ENCODE peak calls at places on chromosomes 1 and 21, in eight cellular contexts. H is H1, J is transverse colon, G is esophagus muscularis mucosa, K is prostate gland, I is SK-N-SH, Z is breast epithelium, N is suprapubic skin. U is an unnamed sample.
A peak's percentile ranks its signal among the peaks of the same experiment; 100 is the strongest.

GRCh38 chr1:235736263-235736662 is 86.7 kb upstream of the GNG4 start:
- DNase-seq in N (no peak), K (no peak), J (no peak), H (no peak), G (no peak), Z (no peak), I (no peak), U (no peak)

GRCh38 chr1:31662463-31662862 is 17.8 kb upstream of the PEF1 start:
- DNase-seq in K (no peak), H (no peak), I (no peak), N (no peak), J (no peak), Z (no peak), G (no peak), U (no peak)

GRCh38 chr1:51936531-51936930 is 54.0 kb downstream of the RAB3B start:
- DNase-seq in G (no peak), K (no peak), J (no peak), N (no peak), H (no peak), I (no peak), Z (no peak), U (no peak)

GRCh38 chr1:185540295-185540694 is 193.9 kb upstream of the HMCN1 start:
- DNase-seq in Z (no peak), H (no peak), N (no peak), G (no peak), K (no peak), I (no peak), J (no peak), U (no peak)

GRCh38 chr21:34704119-34704518 is 35.3 kb downstream of the CLIC6 start:
- DNase-seq in G (no peak), K (peak; percentile 26), Z (peak; percentile 35), I (peak; percentile 76), H (no peak), N (no peak), J (no peak), U (no peak)

GRCh38 chr1:52970149-52970548 is 43.1 kb downstream of the SCP2 start:
- DNase-seq in N (no peak), H (no peak), I (peak; percentile 38), J (no peak), Z (no peak), K (no peak), G (no peak), U (no peak)

GRCh38 chr1:78624035-78624434 is 3.8 kb downstream of the IFI44L start:
- DNase-seq in Z (no peak), K (no peak), I (no peak), J (no peak), H (no peak), G (no peak), N (no peak), U (peak; percentile 56)

GRCh38 chr1:86788300-86789206 is 84.2 kb downstream of the SH3GLB1 start:
- DNase-seq in K (no peak), N (peak; percentile 78), Z (no peak), I (no peak), J (no peak), G (no peak), H (peak; percentile 36), U (no peak)

GRCh38 chr1:42168397-42168682 is 3.8 kb upstream of the GUCA2A start:
- DNase-seq in N (no peak), K (no peak), J (peak; percentile 8), I (no peak), H (peak; percentile 42), Z (no peak), G (no peak), U (no peak)

GRCh38 chr1:103337779-103338178 is 187.7 kb upstream of the RNPC3 start:
- DNase-seq in Z (no peak), I (no peak), G (no peak), N (no peak), H (no peak), J (no peak), K (no peak), U (no peak)

GRCh38 chr1:201461193-201461657 is 7.8 kb downstream of the PHLDA3 start:
- DNase-seq in I (no peak), G (no peak), J (peak; percentile 47), K (peak; percentile 91), H (no peak), Z (peak; percentile 73), N (peak; percentile 83), U (no peak)

GRCh38 chr1:208559597-208559996 is 315.4 kb upstream of the PLXNA2 start:
- DNase-seq in J (no peak), I (no peak), H (no peak), Z (no peak), K (no peak), N (no peak), G (no peak), U (no peak)

GRCh38 chr1:9537863-9538668 is 1.2 kb upstream of the SLC25A33 start:
- DNase-seq in G (no peak), H (no peak), N (no peak), J (peak; percentile 50), Z (peak; percentile 61), I (no peak), K (peak; percentile 81), U (peak; percentile 31)

GRCh38 chr21:26091480-26092018 is 79.0 kb downstream of the APP start:
- DNase-seq in I (no peak), Z (no peak), G (no peak), K (no peak), N (no peak), H (no peak), J (no peak), U (no peak)

GRCh38 chr1:201443747-201444146 is 22.2 kb upstream of the TNNI1 start:
- DNase-seq in J (no peak), Z (no peak), N (no peak), I (no peak), K (no peak), H (no peak), G (no peak), U (no peak)

GRCh38 chr1:206643118-206643698 is 7.9 kb downstream of the DYRK3 start:
- DNase-seq in J (no peak), K (no peak), I (no peak), Z (no peak), G (no peak), N (no peak), H (no peak), U (no peak)

GRCh38 chr1:43533615-43534014 is 2.9 kb downstream of the PTPRF start:
- DNase-seq in N (peak; percentile 52), K (no peak), I (no peak), Z (no peak), G (no peak), J (no peak), H (no peak), U (no peak)

GRCh38 chr1:43531906-43532584 is 1.4 kb downstream of the PTPRF start:
- DNase-seq in N (no peak), G (no peak), I (peak; percentile 55), Z (no peak), K (no peak), J (no peak), H (peak; percentile 75), U (no peak)

GRCh38 chr1:43531453-43531905 is 796 bp downstream of the PTPRF start:
- DNase-seq in I (peak; percentile 89), Z (no peak), J (peak; percentile 63), K (peak; percentile 62), N (no peak), H (peak; percentile 76), G (no peak), U (no peak)

GRCh38 chr1:43534256-43534655 is 3.6 kb downstream of the PTPRF start:
- DNase-seq in N (no peak), Z (no peak), G (no peak), K (no peak), I (no peak), J (no peak), H (no peak), U (peak; percentile 16)

DNA sequence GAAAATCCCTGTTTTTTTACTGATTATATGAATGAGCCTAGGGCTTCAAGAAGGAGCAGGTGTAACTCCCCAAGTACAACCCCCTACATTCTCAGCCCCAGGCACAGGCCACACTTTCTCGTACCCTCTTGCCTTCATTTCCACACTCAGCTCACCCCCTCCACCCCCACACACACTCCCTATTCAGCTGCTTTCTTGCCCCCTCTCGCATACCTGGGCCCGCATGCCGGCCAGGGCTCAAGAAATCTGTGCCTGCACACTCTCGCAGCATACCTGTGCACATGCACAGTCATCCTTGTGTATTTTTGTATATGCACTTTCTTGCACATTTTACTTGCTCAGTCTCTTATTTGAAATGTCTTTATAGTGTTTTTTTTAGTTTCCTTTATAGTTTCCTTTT is 2.0 kb downstream of the PTPRF start:
- DNase-seq in G (no peak), K (no peak), Z (no peak), H (no peak), I (no peak), N (no peak), J (no peak), U (peak; percentile 18)
- H3K4me3 ChIP-seq in G (no peak overlapping the region), K (peak overlapping the region; percentile 91), Z (peak overlapping the region; percentile 88), H (peak overlapping the region; percentile 97), I (no peak overlapping the region), N (peak overlapping the region; percentile 87), J (no peak overlapping the region), U (no peak overlapping the region)

DNA sequence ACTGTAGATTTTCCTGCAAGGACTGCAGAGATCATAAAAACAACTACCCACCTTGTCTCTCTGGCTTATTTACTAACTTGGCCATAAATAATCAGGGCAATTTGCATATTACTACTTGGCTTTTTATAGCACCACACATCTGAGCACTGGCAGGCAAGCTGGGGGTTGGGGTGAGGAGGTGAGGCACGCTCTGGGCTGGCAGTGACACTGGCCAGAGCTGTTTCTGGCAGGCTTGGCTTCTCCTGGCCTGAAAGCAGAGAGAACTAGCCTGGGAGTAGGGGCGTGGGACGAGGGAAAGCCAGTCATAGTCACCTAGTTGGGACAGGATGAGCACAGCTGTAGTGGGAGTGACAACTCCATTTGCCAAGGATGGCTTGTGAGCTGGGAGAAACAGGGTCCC is 107.3 kb downstream of the CSMD2 start:
- DNase-seq in I (peak; percentile 70), Z (no peak), N (no peak), G (no peak), J (no peak), K (no peak), H (no peak), U (no peak)
- TF ChIP-seq POLR2AphosphoS5 in I (no peak), Z (no peak), N (no peak), G (no peak), J (peak; percentile 54), K (no peak), H (no peak), U (no peak)

GRCh38 chr1:184218436-184218835 is 166.9 kb downstream of the TSEN15 start:
- DNase-seq in H (no peak), I (no peak), N (no peak), J (no peak), Z (no peak), G (no peak), K (no peak), U (no peak)
- H3K4me3 ChIP-seq in H (no peak overlapping the region), I (no peak overlapping the region), N (no peak overlapping the region), J (no peak overlapping the region), Z (no peak overlapping the region), G (no peak overlapping the region), K (no peak overlapping the region), U (no peak overlapping the region)

DNA sequence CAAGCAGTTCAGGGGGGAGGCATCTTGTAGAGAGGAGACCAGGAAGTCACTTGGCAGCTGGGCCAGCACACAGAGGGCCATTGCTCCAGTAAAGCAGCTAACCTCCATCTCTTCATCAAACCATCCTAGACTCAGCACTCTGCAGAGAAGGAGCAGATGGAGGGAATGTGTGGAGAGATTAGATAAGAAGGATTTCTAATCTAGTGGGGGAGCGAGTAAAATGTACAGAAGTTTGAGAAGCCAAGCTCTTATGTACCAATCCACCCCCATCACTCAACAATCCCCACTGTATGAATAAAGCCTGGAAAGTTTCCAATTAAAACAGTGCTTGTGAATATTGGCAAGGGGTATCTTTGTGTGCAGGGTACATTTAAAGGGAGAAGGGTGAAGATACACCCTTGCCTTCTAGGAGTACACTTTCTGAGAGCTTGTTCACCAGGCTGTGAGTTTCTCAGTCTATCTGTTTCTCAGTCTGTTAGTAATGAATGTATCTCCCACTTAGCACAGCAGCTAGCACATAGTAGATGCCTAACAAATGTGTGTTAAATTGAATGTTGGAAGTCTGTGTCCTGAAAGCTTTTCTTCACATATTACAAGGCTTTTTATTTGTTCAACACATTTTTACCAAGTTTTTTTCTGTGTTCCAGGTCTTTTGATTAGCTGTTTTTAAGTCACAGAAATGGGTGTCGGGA is 142.7 kb upstream of the UBE2U start:
- DNase-seq in Z (no peak), H (no peak), K (no peak), N (no peak), G (peak; percentile 50), J (no peak), I (no peak), U (no peak)
- TF ChIP-seq POLR2AphosphoS5 in Z (no peak), H (no peak), K (no peak), N (no peak), G (no peak), J (no peak), I (no peak), U (no peak)

U was measured in spleen.